ENCODE peak calls at places on chromosomes 11 and 22, in six cellular contexts. G, F, A, L, U and E are unnamed samples.

GRCh38 chr11:45754261-45754709 is 50.7 kb upstream of the SLC35C1 start:
- DNase-seq in G (no peak), F (no peak), A (no peak), L (no peak), U (peak; percentile 39), E (no peak)

GRCh38 chr22:20578192-20578591 is 70.8 kb downstream of the MED15 start:
- DNase-seq in G (no peak), F (no peak), A (no peak), L (no peak), U (no peak), E (no peak)

GRCh38 chr22:39519681-39520053 is 695 bp upstream of the ATF4 start:
- DNase-seq in G (peak; percentile 89), F (peak; percentile 31), A (peak; percentile 48), L (peak; percentile 86), U (peak; percentile 60), E (no peak)

GRCh38 chr11:18699848-18700261 is 1.3 kb downstream of the TMEM86A start:
- DNase-seq in G (no peak), F (no peak), A (no peak), L (no peak), U (no peak), E (no peak)

GRCh38 chr11:67345247-67345948 is 7.9 kb downstream of the POLD4 start:
- DNase-seq in G (no peak), F (peak; percentile 74), A (no peak), L (no peak), U (no peak), E (no peak)

GRCh38 chr11:31325162-31325561 is 44.4 kb downstream of the DCDC1 start:
- DNase-seq in G (peak; percentile 69), F (peak; percentile 67), A (no peak), L (no peak), U (no peak), E (no peak)

GRCh38 chr22:17829691-17830040 is 55.4 kb upstream of the BID start:
- DNase-seq in G (no peak), F (no peak), A (no peak), L (no peak), U (no peak), E (no peak)

GRCh38 chr11:107263865-107264563 is 193.6 kb downstream of the CWF19L2 start:
- DNase-seq in G (no peak), F (no peak), A (no peak), L (no peak), U (no peak), E (no peak)

GRCh38 chr11:47272706-47273105 is 2.8 kb downstream of the MADD start:
- DNase-seq in G (peak; percentile 53), F (no peak), A (no peak), L (no peak), U (no peak), E (no peak)

GRCh38 chr11:78821371-78822306 is 247.0 kb upstream of the NARS2 start:
- DNase-seq in G (no peak), F (peak; percentile 95), A (no peak), L (no peak), U (no peak), E (no peak)
- TF ChIP-seq EZH2phosphoT487 in G (no peak), F (no peak), A (no peak), L (no peak), U (no peak), E (no peak)

GRCh38 chr11:62547691-62548281 is 1.2 kb upstream of the AHNAK start:
- DNase-seq in G (peak; percentile 41), F (peak; percentile 76), A (no peak), L (peak; percentile 29), U (no peak), E (no peak)
- H3K9ac ChIP-seq in G (peak overlapping the region; percentile 92), F (peak overlapping the region; percentile 97), A (no peak overlapping the region), L (no peak overlapping the region), U (peak overlapping the region; percentile 99), E (peak overlapping the region; percentile 100)

GRCh38 chr22:29520851-29521250 is 32.7 kb downstream of the THOC5 start:
- DNase-seq in G (peak; percentile 86), F (peak; percentile 10), A (no peak), L (no peak), U (no peak), E (no peak)
- TF ChIP-seq EZH2phosphoT487 in G (no peak), F (no peak), A (no peak), L (no peak), U (no peak), E (no peak)

GRCh38 chr11:117438371-117439000 is 110.8 kb downstream of the CEP164 start:
- DNase-seq in G (no peak), F (no peak), A (no peak), L (no peak), U (no peak), E (no peak)

GRCh38 chr11:117437041-117437790 is 109.6 kb downstream of the CEP164 start:
- DNase-seq in G (no peak), F (no peak), A (no peak), L (no peak), U (no peak), E (no peak)

GRCh38 chr11:117437791-117438130 is 110.1 kb downstream of the CEP164 start:
- DNase-seq in G (no peak), F (no peak), A (no peak), L (no peak), U (no peak), E (no peak)

GRCh38 chr11:117440258-117440657 is 112.6 kb downstream of the CEP164 start:
- DNase-seq in G (no peak), F (no peak), A (no peak), L (no peak), U (no peak), E (no peak)

GRCh38 chr11:117439256-117439655 is 111.6 kb downstream of the CEP164 start:
- DNase-seq in G (no peak), F (no peak), A (no peak), L (no peak), U (no peak), E (no peak)
- H3K9ac ChIP-seq in G (no peak overlapping the region), F (no peak overlapping the region), A (no peak overlapping the region), L (no peak overlapping the region), U (no peak overlapping the region), E (no peak overlapping the region)

GRCh38 chr11:109109916-109110315 is 312.1 kb upstream of the C11orf87 start:
- DNase-seq in G (no peak), F (no peak), A (no peak), L (no peak), U (no peak), E (no peak)

GRCh38 chr11:109109150-109109549 is 312.8 kb upstream of the C11orf87 start:
- DNase-seq in G (no peak), F (no peak), A (no peak), L (no peak), U (no peak), E (no peak)

GRCh38 chr11:109112748-109113378 is 309.1 kb upstream of the C11orf87 start:
- DNase-seq in G (no peak), F (no peak), A (no peak), L (no peak), U (peak; percentile 63), E (no peak)
- TF ChIP-seq EZH2phosphoT487 in G (no peak), F (no peak), A (no peak), L (no peak), U (no peak), E (no peak)